ENCODE peak calls at places on chromosomes 13 and 19, in seven cellular contexts. Z is spleen, N is transverse colon, I is GM12878, O is prostate gland, U is H1, D is upper lobe of left lung. S is an unnamed sample.
A peak's percentile ranks its signal among the peaks of the same experiment; 100 is the strongest.

GRCh38 chr13:45711952-45712351 is 9.8 kb downstream of the CBY2 start:
- DNase-seq in Z (no peak), N (no peak), I (no peak), O (no peak), U (no peak), D (no peak), S (no peak)

GRCh38 chr19:55251296-55252081 is 7.3 kb downstream of the PPP6R1 start:
- DNase-seq in Z (peak; percentile 77), N (no peak), I (no peak), O (no peak), U (no peak), D (no peak), S (no peak)

GRCh38 chr19:5536337-5536894 is 31.3 kb downstream of the TINCR start:
- DNase-seq in Z (no peak), N (no peak), I (no peak), O (peak; percentile 12), U (peak; percentile 70), D (peak; percentile 41), S (no peak)

GRCh38 chr19:5907216-5907615 is 2.5 kb downstream of the VMAC start:
- DNase-seq in Z (no peak), N (no peak), I (no peak), O (no peak), U (no peak), D (no peak), S (no peak)

GRCh38 chr19:48964205-48965032 is 690 bp upstream of the FTL start:
- DNase-seq in Z (no peak), N (peak; percentile 47), I (no peak), O (no peak), U (no peak), D (peak; percentile 63), S (no peak)

GRCh38 chr13:105969761-105970160 is 565.7 kb downstream of the EFNB2 start:
- DNase-seq in Z (no peak), N (no peak), I (no peak), O (no peak), U (no peak), D (no peak), S (no peak)

GRCh38 chr19:49591731-49592485 is 926 bp downstream of the PRR12 start:
- DNase-seq in Z (peak; percentile 89), N (peak; percentile 50), I (no peak), O (no peak), U (no peak), D (peak; percentile 38), S (peak; percentile 37)

GRCh38 chr13:66365101-66365500 is 865.0 kb downstream of the PCDH9 start:
- DNase-seq in Z (no peak), N (no peak), I (no peak), O (no peak), U (no peak), D (no peak), S (no peak)

GRCh38 chr13:41405367-41405766 is 52.0 kb upstream of the RGCC start:
- DNase-seq in Z (no peak), N (no peak), I (no peak), O (no peak), U (no peak), D (no peak), S (no peak)

GRCh38 chr19:22526661-22527272 is 104.6 kb upstream of the ZNF98 start:
- DNase-seq in Z (no peak), N (no peak), I (no peak), O (no peak), U (no peak), D (no peak), S (no peak)

GRCh38 chr19:35566738-35567137 is 3.3 kb upstream of the ATP4A start:
- DNase-seq in Z (no peak), N (no peak), I (no peak), O (no peak), U (no peak), D (no peak), S (no peak)

GRCh38 chr13:110652231-110652730 is 36.9 kb downstream of the NAXD start:
- DNase-seq in Z (peak; percentile 70), N (no peak), I (no peak), O (no peak), U (no peak), D (peak; percentile 13), S (no peak)

GRCh38 chr13:98892821-98893220 is 85.0 kb downstream of the DOCK9 start:
- DNase-seq in Z (no peak), N (no peak), I (no peak), O (no peak), U (no peak), D (no peak), S (no peak)

GRCh38 chr19:51688665-51689571 is 4.2 kb upstream of the SPACA6 start:
- DNase-seq in Z (peak; percentile 84), N (peak; percentile 82), I (no peak), O (peak; percentile 86), U (no peak), D (peak; percentile 86), S (peak; percentile 90)

GRCh38 chr19:14155371-14155770 is 19.0 kb upstream of the ASF1B start:
- DNase-seq in Z (no peak), N (no peak), I (no peak), O (no peak), U (no peak), D (no peak), S (no peak)

GRCh38 chr13:52852444-52852843 is 4.0 kb upstream of the PCDH8 start:
- DNase-seq in Z (no peak), N (no peak), I (no peak), O (no peak), U (no peak), D (no peak), S (no peak)

GRCh38 chr13:52851153-52851962 is 2.9 kb upstream of the PCDH8 start:
- DNase-seq in Z (no peak), N (peak; percentile 40), I (peak; percentile 46), O (no peak), U (no peak), D (peak; percentile 29), S (no peak)

GRCh38 chr13:52848455-52849190 is at the start of gene PCDH8:
- DNase-seq in Z (no peak), N (no peak), I (no peak), O (no peak), U (no peak), D (no peak), S (no peak)

GRCh38 chr13:52849727-52850395 is 1.4 kb upstream of the PCDH8 start:
- DNase-seq in Z (no peak), N (no peak), I (no peak), O (no peak), U (no peak), D (no peak), S (no peak)

GRCh38 chr13:52850396-52851152 is 2.1 kb upstream of the PCDH8 start:
- DNase-seq in Z (peak; percentile 84), N (peak; percentile 73), I (no peak), O (no peak), U (peak; percentile 72), D (peak; percentile 58), S (peak; percentile 69)
- TF ChIP-seq CTCF in Z (no peak), N (no peak), I (no peak), O (no peak), U (no peak), D (no peak), S (no peak)

GRCh38 chr19:31294189-31294588 is 55.0 kb downstream of the TSHZ3 start:
- DNase-seq in Z (peak; percentile 47), N (no peak), I (no peak), O (no peak), U (no peak), D (no peak), S (no peak)
- TF ChIP-seq POLR2AphosphoS5 in Z (no peak), N (no peak), I (no peak), O (no peak), U (no peak), D (no peak), S (no peak)

GRCh38 chr13:46728777-46729176 is 68.2 kb downstream of the ESD start:
- DNase-seq in Z (no peak), N (no peak), I (no peak), O (no peak), U (no peak), D (no peak), S (no peak)
- TF ChIP-seq CTCF in Z (no peak), N (peak; percentile 26), I (no peak), O (no peak), U (no peak), D (no peak), S (no peak)

GRCh38 chr13:38349386-38350113 is at the start of gene UFM1:
- DNase-seq in Z (peak; percentile 96), N (peak; percentile 94), I (peak; percentile 86), O (peak; percentile 88), U (peak; percentile 68), D (peak; percentile 93), S (peak; percentile 86)
- TF ChIP-seq POLR2AphosphoS5 in Z (peak; percentile 59), N (peak; percentile 75), I (peak; percentile 96), O (peak; percentile 75), U (peak; percentile 54), D (peak; percentile 68), S (peak; percentile 52)

GRCh38 chr13:79932556-79932955 is 408.4 kb downstream of the SPRY2 start:
- DNase-seq in Z (no peak), N (no peak), I (no peak), O (no peak), U (no peak), D (no peak), S (no peak)

GRCh38 chr13:79937311-79938243 is 403.3 kb downstream of the SPRY2 start:
- DNase-seq in Z (no peak), N (no peak), I (no peak), O (no peak), U (no peak), D (no peak), S (no peak)

GRCh38 chr13:79935121-79935520 is 405.8 kb downstream of the SPRY2 start:
- DNase-seq in Z (no peak), N (no peak), I (no peak), O (no peak), U (no peak), D (no peak), S (no peak)

GRCh38 chr13:79936368-79937136 is 404.4 kb downstream of the SPRY2 start:
- DNase-seq in Z (no peak), N (no peak), I (no peak), O (peak; percentile 9), U (no peak), D (no peak), S (peak; percentile 75)

GRCh38 chr13:79933389-79933788 is 407.5 kb downstream of the SPRY2 start:
- DNase-seq in Z (no peak), N (no peak), I (no peak), O (no peak), U (no peak), D (no peak), S (no peak)
- TF ChIP-seq CTCF in Z (no peak), N (no peak), I (no peak), O (no peak), U (no peak), D (no peak), S (no peak)

GRCh38 chr13:100045355-100045754 is 43.5 kb upstream of the PCCA start:
- DNase-seq in Z (no peak), N (no peak), I (no peak), O (no peak), U (no peak), D (no peak), S (no peak)

GRCh38 chr13:100044936-100045335 is 44.0 kb upstream of the PCCA start:
- DNase-seq in Z (no peak), N (no peak), I (no peak), O (no peak), U (no peak), D (no peak), S (no peak)

GRCh38 chr13:100035936-100036335 is 53.0 kb upstream of the PCCA start:
- DNase-seq in Z (no peak), N (no peak), I (no peak), O (no peak), U (no peak), D (no peak), S (no peak)

GRCh38 chr13:100039740-100040139 is 49.2 kb upstream of the PCCA start:
- DNase-seq in Z (no peak), N (no peak), I (no peak), O (no peak), U (no peak), D (no peak), S (no peak)

GRCh38 chr13:100040196-100040595 is 48.7 kb upstream of the PCCA start:
- DNase-seq in Z (no peak), N (no peak), I (no peak), O (no peak), U (no peak), D (no peak), S (no peak)
- TF ChIP-seq POLR2AphosphoS5 in Z (no peak), N (no peak), I (no peak), O (no peak), U (no peak), D (no peak), S (no peak)